ENCODE peak calls at places on chromosome 2, in six cellular contexts. A, M, F, B, N and V are unnamed samples.

GRCh38 chr2:78431241-78431640 is 594.3 kb upstream of the REG3G start:
- DNase-seq in A (no peak), M (no peak), F (no peak), B (no peak), N (no peak), V (no peak)

GRCh38 chr2:189412330-189412953 is 28.8 kb upstream of the WDR75 start:
- DNase-seq in A (peak), M (no peak), F (peak), B (peak), N (peak), V (no peak)

GRCh38 chr2:112728029-112728362 is 7.2 kb downstream of the NT5DC4 start:
- DNase-seq in A (no peak), M (no peak), F (no peak), B (no peak), N (no peak), V (no peak)

GRCh38 chr2:173099804-173100203 is 24.2 kb downstream of the MAP3K20 start:
- DNase-seq in A (no peak), M (no peak), F (no peak), B (peak), N (no peak), V (no peak)

GRCh38 chr2:58137221-58137620 is 90.6 kb downstream of the VRK2 start:
- DNase-seq in A (no peak), M (no peak), F (no peak), B (no peak), N (no peak), V (no peak)

GRCh38 chr2:10271509-10271908 is 31.2 kb upstream of the HPCAL1 start:
- DNase-seq in A (no peak), M (no peak), F (no peak), B (no peak), N (no peak), V (no peak)

GRCh38 chr2:98915751-98916358 is 20.2 kb downstream of the CRACDL start:
- DNase-seq in A (no peak), M (no peak), F (no peak), B (no peak), N (no peak), V (no peak)

GRCh38 chr2:230762317-230762896 is 49.8 kb downstream of the CAB39 start:
- DNase-seq in A (no peak), M (no peak), F (peak), B (peak), N (no peak), V (no peak)

GRCh38 chr2:60296219-60296955 is 257.1 kb downstream of the BCL11A start:
- DNase-seq in A (no peak), M (no peak), F (peak), B (no peak), N (no peak), V (no peak)

GRCh38 chr2:239264838-239265651 is 135.8 kb downstream of the HDAC4 start:
- DNase-seq in A (no peak), M (peak), F (peak), B (peak), N (no peak), V (peak)

GRCh38 chr2:55118643-55119065 is 68.4 kb upstream of the RTN4 start:
- DNase-seq in A (no peak), M (no peak), F (no peak), B (no peak), N (no peak), V (no peak)

GRCh38 chr2:145815933-145816332 is 1296.0 kb upstream of the ZEB2 start:
- DNase-seq in A (no peak), M (no peak), F (no peak), B (no peak), N (no peak), V (no peak)

GRCh38 chr2:60365556-60365955 is 187.9 kb downstream of the BCL11A start:
- DNase-seq in A (no peak), M (no peak), F (no peak), B (no peak), N (no peak), V (no peak)

GRCh38 chr2:172460780-172461201 is 33.4 kb downstream of the ITGA6 start:
- DNase-seq in A (no peak), M (no peak), F (no peak), B (no peak), N (no peak), V (no peak)

GRCh38 chr2:12320027-12320734 is 396.6 kb upstream of the TRIB2 start:
- DNase-seq in A (no peak), M (no peak), F (peak), B (no peak), N (no peak), V (no peak)

GRCh38 chr2:14720319-14720718 is 87.8 kb downstream of the LRATD1 start:
- DNase-seq in A (no peak), M (no peak), F (no peak), B (no peak), N (no peak), V (no peak)

GRCh38 chr2:159093496-159093895 is 125.1 kb downstream of the TANC1 start:
- DNase-seq in A (no peak), M (no peak), F (no peak), B (no peak), N (no peak), V (no peak)

GRCh38 chr2:19901458-19902271 is at the start of gene TTC32:
- DNase-seq in A (peak), M (peak), F (peak), B (peak), N (peak), V (peak)

GRCh38 chr2:237561221-237561620 is 5.2 kb upstream of the PRLH start:
- DNase-seq in A (no peak), M (no peak), F (no peak), B (no peak), N (no peak), V (peak)

GRCh38 chr2:211035548-211036185 is 479.3 kb downstream of the CPS1 start:
- DNase-seq in A (no peak), M (no peak), F (peak), B (peak), N (no peak), V (no peak)

GRCh38 chr2:84958135-84959044 is 12.6 kb upstream of the KCMF1 start:
- DNase-seq in A (no peak), M (no peak), F (no peak), B (peak), N (no peak), V (peak)

GRCh38 chr2:234377761-234378341 is 119.0 kb downstream of the ARL4C start:
- DNase-seq in A (no peak), M (no peak), F (no peak), B (no peak), N (no peak), V (no peak)

GRCh38 chr2:127121341-127121740 is 14.4 kb upstream of the BIN1 start:
- DNase-seq in A (no peak), M (no peak), F (no peak), B (no peak), N (no peak), V (no peak)

GRCh38 chr2:49262815-49263560 is 108.7 kb upstream of the FSHR start:
- DNase-seq in A (no peak), M (no peak), F (no peak), B (no peak), N (no peak), V (no peak)

GRCh38 chr2:157538073-157538472 is 90.6 kb downstream of the ACVR1C start:
- DNase-seq in A (no peak), M (no peak), F (no peak), B (no peak), N (no peak), V (no peak)

GRCh38 chr2:54274781-54275242 is 18.8 kb upstream of the TSPYL6 start:
- DNase-seq in A (no peak), M (no peak), F (no peak), B (no peak), N (no peak), V (no peak)

GRCh38 chr2:241179894-241180293 is 8.6 kb upstream of the ANO7 start:
- DNase-seq in A (peak), M (no peak), F (no peak), B (peak), N (no peak), V (no peak)

GRCh38 chr2:179444056-179444455 is 179.4 kb upstream of the SESTD1 start:
- DNase-seq in A (no peak), M (no peak), F (no peak), B (no peak), N (no peak), V (no peak)

GRCh38 chr2:239053801-239054503 is 206.1 kb downstream of the TWIST2 start:
- DNase-seq in A (no peak), M (peak), F (no peak), B (no peak), N (no peak), V (no peak)